ENCODE peak calls at places on chromosome 10, in six cellular contexts. R, H, G, J, Q and K are unnamed samples.

GRCh38 chr10:36366843-36367242 is 724.7 kb upstream of the FZD8 start:
- DNase-seq in R (no peak), H (no peak), G (no peak), J (no peak), Q (no peak), K (no peak)

GRCh38 chr10:89088901-89089300 is 98.3 kb downstream of the FAS start:
- DNase-seq in R (no peak), H (no peak), G (no peak), J (no peak), Q (no peak), K (no peak)

GRCh38 chr10:454860-455259 is 234.6 kb downstream of the DIP2C start:
- DNase-seq in R (peak; percentile 90), H (peak; percentile 92), G (no peak), J (peak; percentile 37), Q (no peak), K (peak; percentile 90)

GRCh38 chr10:89167915-89168314 is 39.2 kb downstream of the CH25H start:
- DNase-seq in R (no peak), H (no peak), G (no peak), J (no peak), Q (no peak), K (peak; percentile 60)

GRCh38 chr10:47136866-47137265 is 163.1 kb upstream of the GDF10 start:
- DNase-seq in R (peak; percentile 76), H (peak; percentile 46), G (no peak), J (no peak), Q (no peak), K (no peak)

GRCh38 chr10:19097151-19097550 is 48.5 kb downstream of the MALRD1 start:
- DNase-seq in R (no peak), H (peak; percentile 0), G (no peak), J (no peak), Q (no peak), K (no peak)

GRCh38 chr10:78513986-78514385 is 480.3 kb downstream of the RPS24 start:
- DNase-seq in R (no peak), H (no peak), G (no peak), J (no peak), Q (no peak), K (no peak)

GRCh38 chr10:44724415-44725174 is 186.5 kb upstream of the TMEM72 start:
- DNase-seq in R (peak; percentile 82), H (peak; percentile 51), G (no peak), J (no peak), Q (no peak), K (peak; percentile 29)

GRCh38 chr10:14240253-14241189 is 90.2 kb downstream of the FRMD4A start:
- DNase-seq in R (no peak), H (peak; percentile 15), G (no peak), J (no peak), Q (peak; percentile 48), K (no peak)

GRCh38 chr10:36224431-36224985 is 582.4 kb upstream of the FZD8 start:
- DNase-seq in R (peak; percentile 89), H (peak; percentile 62), G (no peak), J (no peak), Q (no peak), K (peak; percentile 59)

GRCh38 chr10:78211476-78212110 is 177.9 kb downstream of the RPS24 start:
- DNase-seq in R (peak; percentile 77), H (peak; percentile 64), G (no peak), J (no peak), Q (peak; percentile 65), K (peak; percentile 44)

GRCh38 chr10:112958275-112958995 is 8.4 kb downstream of the TCF7L2 start:
- DNase-seq in R (peak; percentile 97), H (peak; percentile 83), G (no peak), J (no peak), Q (no peak), K (no peak)

GRCh38 chr10:107913317-107914294 is 749.1 kb upstream of the SORCS1 start:
- DNase-seq in R (no peak), H (no peak), G (no peak), J (no peak), Q (peak; percentile 55), K (no peak)

GRCh38 chr10:118835682-118836326 is 81.0 kb upstream of the CACUL1 start:
- DNase-seq in R (no peak), H (peak; percentile 40), G (no peak), J (no peak), Q (no peak), K (peak; percentile 97)

GRCh38 chr10:74153676-74154075 is 2.7 kb downstream of the ADK start:
- DNase-seq in R (no peak), H (no peak), G (no peak), J (no peak), Q (no peak), K (no peak)

GRCh38 chr10:65670087-65670486 is 1255.7 kb upstream of the LRRTM3 start:
- DNase-seq in R (peak; percentile 1), H (peak; percentile 55), G (no peak), J (no peak), Q (no peak), K (no peak)

GRCh38 chr10:1591742-1592141 is 145.6 kb downstream of the ADARB2 start:
- DNase-seq in R (no peak), H (no peak), G (no peak), J (no peak), Q (no peak), K (no peak)

GRCh38 chr10:78357027-78357672 is 323.5 kb downstream of the RPS24 start:
- DNase-seq in R (peak; percentile 22), H (no peak), G (no peak), J (no peak), Q (peak; percentile 89), K (no peak)

GRCh38 chr10:13526952-13527863 is 1.6 kb downstream of the BEND7 start:
- DNase-seq in R (peak; percentile 60), H (peak; percentile 27), G (no peak), J (no peak), Q (peak; percentile 9), K (peak; percentile 80)

DNA sequence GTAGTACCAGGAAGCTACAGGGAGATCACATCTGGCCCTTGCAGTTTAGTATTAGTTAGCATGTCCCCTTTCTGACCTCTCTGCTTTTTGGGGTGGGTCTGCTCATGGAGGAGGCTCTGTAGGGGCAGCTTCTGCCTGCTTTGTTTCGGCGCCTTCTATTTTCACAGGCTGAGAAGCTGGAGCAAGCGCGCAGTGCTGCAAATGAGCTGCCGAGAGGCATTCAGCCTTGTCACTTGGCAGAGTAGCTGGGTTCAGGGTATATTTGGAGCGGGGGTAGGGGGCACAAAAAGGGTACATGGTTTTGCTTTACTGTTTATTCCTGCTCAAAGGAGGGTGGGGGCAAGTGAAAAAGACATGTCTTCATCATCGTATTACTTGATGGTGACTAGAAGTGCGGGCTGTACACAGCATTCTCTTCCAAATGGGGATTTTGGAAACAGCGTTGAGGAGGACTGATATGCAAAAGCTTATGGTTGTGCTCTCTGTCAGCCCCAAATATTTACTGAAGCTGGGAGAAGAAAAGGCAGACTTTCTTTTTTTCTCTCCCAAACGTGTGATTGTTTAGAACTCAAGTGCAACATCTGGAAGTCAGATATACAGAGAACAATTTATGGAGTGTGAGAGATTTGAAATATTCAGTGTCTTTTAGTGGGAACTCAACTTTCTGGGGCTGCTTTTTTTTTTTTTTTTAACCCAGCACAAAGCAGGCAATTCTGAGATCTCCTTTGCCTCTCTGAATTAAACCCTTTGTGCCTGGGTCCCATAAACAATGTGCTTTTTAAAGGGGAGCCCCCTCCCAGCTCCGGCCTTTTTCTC is 146.5 kb downstream of the CELF2 start:
- DNase-seq in R (peak; percentile 17), H (no peak), G (no peak), J (peak; percentile 33), Q (peak; percentile 87), K (no peak)
- H3K4me3 ChIP-seq in R (peak overlapping the region; percentile 70), H (no peak overlapping the region), G (peak overlapping the region; percentile 64), J (peak overlapping the region; percentile 80), Q (peak overlapping the region; percentile 74), K (no peak overlapping the region)

DNA sequence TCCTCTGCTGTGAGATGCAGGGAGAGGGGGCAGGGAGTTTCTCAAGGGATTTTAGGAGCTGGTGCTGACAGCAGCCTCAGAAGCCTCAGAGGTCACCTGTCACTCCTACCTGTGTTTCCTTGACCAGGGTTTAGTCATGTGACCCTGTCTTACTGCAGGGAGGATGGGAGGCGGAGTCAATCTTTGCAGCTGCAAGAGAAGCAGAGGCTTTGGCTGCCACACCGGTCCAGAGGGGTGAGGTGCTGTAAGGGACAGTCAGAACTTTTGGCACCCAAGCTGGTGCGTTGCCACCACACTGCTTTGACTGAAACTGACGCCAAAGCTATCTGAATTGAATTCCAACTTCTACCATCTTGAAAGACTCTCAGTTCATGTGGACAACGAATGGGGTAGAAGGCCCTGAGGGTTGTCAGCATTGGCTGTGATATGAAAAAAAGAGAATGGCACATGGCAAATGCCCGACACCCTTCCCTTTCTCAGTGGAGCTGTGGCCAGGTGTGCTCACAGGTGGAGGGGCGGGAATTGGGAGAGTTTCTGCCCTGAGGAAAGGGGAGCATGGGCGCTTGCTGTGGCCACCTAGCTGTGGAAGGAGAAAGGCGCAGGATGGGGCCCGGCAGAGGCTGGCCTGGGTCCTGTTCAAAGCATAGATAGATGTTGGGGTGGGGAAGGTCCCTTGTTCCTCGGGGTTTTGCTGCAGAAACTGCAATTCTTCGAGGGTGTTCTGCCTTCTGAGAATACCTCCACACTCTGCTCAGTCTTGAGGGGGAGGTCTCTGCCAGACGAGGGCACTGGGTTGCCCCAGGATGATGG is 69.3 kb downstream of the ARHGAP22 start:
- DNase-seq in R (no peak), H (no peak), G (no peak), J (no peak), Q (no peak), K (no peak)
- TF ChIP-seq CTCF in R (peak; percentile 11), H (no peak), G (no peak), J (no peak), Q (peak; percentile 15), K (no peak)

GRCh38 chr10:69569144-69569934 is 3.9 kb downstream of the NEUROG3 start:
- DNase-seq in R (no peak), H (no peak), G (no peak), J (no peak), Q (peak; percentile 70), K (no peak)

GRCh38 chr10:69570050-69570816 is 3.0 kb downstream of the NEUROG3 start:
- DNase-seq in R (no peak), H (no peak), G (no peak), J (no peak), Q (no peak), K (no peak)

GRCh38 chr10:69571618-69572158 is 1.5 kb downstream of the NEUROG3 start:
- DNase-seq in R (no peak), H (no peak), G (no peak), J (no peak), Q (peak; percentile 60), K (no peak)

GRCh38 chr10:69567920-69568319 is 5.3 kb downstream of the NEUROG3 start:
- DNase-seq in R (peak; percentile 63), H (peak; percentile 73), G (peak; percentile 57), J (peak; percentile 33), Q (peak; percentile 92), K (peak; percentile 71)

DNA sequence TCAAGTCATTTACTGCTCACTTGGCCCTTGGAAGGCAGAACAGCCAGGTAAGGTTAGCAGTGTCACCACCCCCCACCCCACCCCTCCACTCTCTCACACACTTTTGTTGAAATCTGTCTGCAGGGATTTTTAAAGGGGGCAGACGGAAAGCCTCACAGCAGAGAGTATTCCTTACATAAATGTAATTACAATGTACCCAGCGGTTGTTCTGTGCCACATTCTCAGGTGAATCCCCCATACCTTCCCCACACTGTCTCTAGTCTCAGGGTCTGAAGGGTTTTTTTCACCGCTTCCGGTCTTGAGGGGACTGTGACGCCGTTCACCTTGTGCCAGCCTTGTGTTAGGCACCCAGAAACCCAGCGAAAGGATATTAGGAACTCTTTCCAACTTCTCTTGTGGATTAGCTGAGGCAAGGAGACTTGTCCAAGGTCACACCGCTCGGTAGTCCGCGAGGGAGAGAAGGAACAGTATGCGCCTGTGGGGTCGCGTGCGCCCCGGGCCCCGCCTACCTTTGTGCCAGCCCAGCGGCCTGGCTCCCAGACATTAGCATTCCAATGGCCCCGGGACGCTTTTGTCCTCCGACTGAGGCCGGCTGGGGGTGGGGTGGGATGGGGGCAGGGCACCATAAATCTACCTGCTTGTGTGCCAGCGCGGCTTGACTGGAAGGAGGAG is 4.6 kb downstream of the NEUROG3 start:
- DNase-seq in R (no peak), H (no peak), G (no peak), J (no peak), Q (peak; percentile 77), K (no peak)
- H3K4me3 ChIP-seq in R (no peak overlapping the region), H (no peak overlapping the region), G (no peak overlapping the region), J (no peak overlapping the region), Q (peak overlapping the region; percentile 43), K (no peak overlapping the region)

GRCh38 chr10:25522946-25523608 is 348.3 kb downstream of the GPR158 start:
- DNase-seq in R (peak; percentile 6), H (peak; percentile 68), G (no peak), J (no peak), Q (peak; percentile 67), K (peak; percentile 70)
- TF ChIP-seq CTCF in R (peak; percentile 5), H (peak; percentile 69), G (no peak), J (no peak), Q (peak; percentile 68), K (peak; percentile 70)